ENCODE peak calls at places on chromosome 11, in nine cellular contexts. L is stimulated activated CD8-positive, alpha-beta memory T cell treated with anti-CD3 and anti-CD28 coated beads, Interleukin-2, amount 100 ng/mL, for 48 hours; Q is NCI-H345; D is coronary artery; G is posterior cingulate gyrus; X is T-helper 1 cell; B is A172; W is mesothelial cell of epicardium; Y is stimulated activated CD4-positive, alpha-beta T cell treated with anti-CD3 and anti-CD28 coated beads, Interleukin-2, amount 100 ng/mL, for 24 hours. Z is an unnamed sample.

GRCh38 chr11:20235164-20235563 is 74.9 kb upstream of the DBX1 start:
- DNase-seq in L (no peak), Q (no peak), D (no peak), G (no peak), X (no peak), B (no peak), W (no peak), Y (no peak), Z (no peak)

GRCh38 chr11:124301482-124301881 is 12.3 kb downstream of the OR8D1 start:
- DNase-seq in L (no peak), Q (no peak), D (no peak), G (no peak), X (no peak), B (no peak), W (no peak), Y (no peak), Z (no peak)

GRCh38 chr11:28566643-28567042 is 458.5 kb downstream of the METTL15 start:
- DNase-seq in L (no peak), Q (no peak), D (peak; percentile 90), G (peak; percentile 42), X (no peak), B (peak; percentile 4), W (peak; percentile 27), Y (no peak), Z (no peak)

GRCh38 chr11:12838463-12839120 is 164.4 kb downstream of the TEAD1 start:
- DNase-seq in L (no peak), Q (no peak), D (no peak), G (no peak), X (no peak), B (no peak), W (no peak), Y (no peak), Z (no peak)

GRCh38 chr11:95863486-95864140 is 60.3 kb downstream of the MTMR2 start:
- DNase-seq in L (no peak), Q (no peak), D (no peak), G (no peak), X (no peak), B (no peak), W (no peak), Y (no peak), Z (no peak)

GRCh38 chr11:3903207-3903896 is 47.9 kb downstream of the STIM1 start:
- DNase-seq in L (no peak), Q (no peak), D (no peak), G (no peak), X (no peak), B (no peak), W (no peak), Y (no peak), Z (no peak)

GRCh38 chr11:131760191-131760951 is 390.0 kb downstream of the NTM start:
- DNase-seq in L (no peak), Q (no peak), D (no peak), G (no peak), X (no peak), B (peak; percentile 81), W (no peak), Y (no peak), Z (no peak)

GRCh38 chr11:133819114-133819513 is 26.2 kb downstream of the SPATA19 start:
- DNase-seq in L (no peak), Q (no peak), D (peak; percentile 33), G (no peak), X (no peak), B (no peak), W (no peak), Y (no peak), Z (no peak)